ENCODE peak calls at places on chromosomes 2 and 18, in four cellular contexts. E is tibial artery, T is GM20000, S is anterior cingulate cortex. A is an unnamed sample.

GRCh38 chr2:202034249-202035088 is 814 bp downstream of the FZD7 start:
- DNase-seq in T (peak; percentile 59), S (no peak), E (peak; percentile 71), A (no peak)

GRCh38 chr2:216677439-216678097 is 17.8 kb downstream of the IGFBP5 start:
- DNase-seq in T (no peak), E (no peak), S (no peak), A (no peak)

GRCh38 chr2:148362144-148362796 is 282.3 kb upstream of the EPC2 start:
- DNase-seq in E (no peak), S (no peak), T (no peak), A (no peak)

GRCh38 chr2:56540467-56540866 is 356.7 kb downstream of the CCDC85A start:
- DNase-seq in E (no peak), S (no peak), T (no peak), A (no peak)

GRCh38 chr2:10161961-10162441 is 39.5 kb downstream of the RRM2 start:
- DNase-seq in E (no peak), T (no peak), S (no peak), A (peak; percentile 38)

GRCh38 chr2:120108049-120108448 is 95.2 kb downstream of the EPB41L5 start:
- DNase-seq in E (no peak), S (no peak), T (no peak), A (no peak)

GRCh38 chr18:54117853-54118773 is 106.4 kb downstream of the MBD2 start:
- DNase-seq in S (no peak), T (no peak), E (no peak), A (no peak)

GRCh38 chr2:229445501-229446294 is 174.6 kb upstream of the PID1 start:
- DNase-seq in E (peak; percentile 78), S (no peak), T (no peak), A (peak; percentile 48)

GRCh38 chr2:240614391-240614790 is 10.9 kb upstream of the GPR35 start:
- DNase-seq in T (no peak), E (no peak), S (no peak), A (no peak)

GRCh38 chr2:12428786-12429185 is 287.9 kb upstream of the TRIB2 start:
- DNase-seq in E (no peak), T (no peak), S (no peak), A (no peak)

GRCh38 chr2:99975386-99975785 is 167.0 kb downstream of the AFF3 start:
- DNase-seq in S (no peak), T (no peak), E (no peak), A (no peak)

GRCh38 chr2:161230959-161231358 is 70.7 kb downstream of the TANK start:
- DNase-seq in S (no peak), T (no peak), E (no peak), A (no peak)

GRCh38 chr18:12652861-12653401 is 5.0 kb downstream of the SPIRE1 start:
- DNase-seq in S (no peak), T (no peak), E (no peak), A (no peak)

GRCh38 chr18:13103366-13103765 is 112.2 kb downstream of the CEP192 start:
- DNase-seq in S (no peak), T (no peak), E (no peak), A (no peak)

GRCh38 chr18:48991299-48992055 is 40.7 kb upstream of the SMAD7 start:
- DNase-seq in E (no peak), T (no peak), S (no peak), A (no peak)

A was measured in putamen.